ENCODE peak calls at places on chromosomes 3 and 15, in six cellular contexts. G is neural progenitor cell; C is activated T-helper 1 cell treated with anti-CD3 and anti-CD28 coated beads, Interleukin-2, amount 50 U/mL, for 16 hours; K is GM23248; J is nephron progenitor cell; U is H7. L is an unnamed sample.

GRCh38 chr3:187919535-187919934 is 174.3 kb upstream of the BCL6 start:
- DNase-seq in G (no peak), C (no peak), K (no peak), J (no peak), U (no peak), L (no peak)

GRCh38 chr15:101439920-101440319 is 49.6 kb downstream of the PCSK6 start:
- DNase-seq in G (no peak), C (no peak), K (peak), J (no peak), U (no peak), L (peak)

GRCh38 chr15:29968099-29968892 is 114.5 kb upstream of the GOLGA8J start:
- DNase-seq in G (peak), C (no peak), K (peak), J (peak), U (peak), L (no peak)

GRCh38 chr15:90325677-90326200 is 26.3 kb upstream of the ZNF774 start:
- DNase-seq in G (no peak), C (no peak), K (no peak), J (no peak), U (no peak), L (no peak)

GRCh38 chr15:25327671-25328070 is 111.2 kb downstream of the UBE3A start:
- DNase-seq in G (no peak), C (no peak), K (no peak), J (no peak), U (no peak), L (no peak)

GRCh38 chr15:60442763-60443162 is 36.2 kb downstream of the ICE2 start:
- DNase-seq in G (no peak), C (no peak), K (peak), J (no peak), U (no peak), L (no peak)

GRCh38 chr3:2837893-2838292 is 272.3 kb downstream of the IL5RA start:
- DNase-seq in G (no peak), C (no peak), K (no peak), J (no peak), U (no peak), L (no peak)

GRCh38 chr3:46959169-46959515 is 17.4 kb downstream of the CCDC12 start:
- DNase-seq in G (no peak), C (no peak), K (peak), J (no peak), U (no peak), L (no peak)

GRCh38 chr3:32522682-32523081 is 20.0 kb upstream of the CMTM6 start:
- DNase-seq in G (no peak), C (no peak), K (no peak), J (no peak), U (no peak), L (no peak)

GRCh38 chr3:148827585-148827984 is at the start of gene CPB1:
- DNase-seq in G (no peak), C (no peak), K (no peak), J (no peak), U (no peak), L (no peak)

GRCh38 chr15:89860851-89861360 is 32.9 kb downstream of the AP3S2 start:
- DNase-seq in G (no peak), C (no peak), K (no peak), J (no peak), U (no peak), L (no peak)

GRCh38 chr15:42511010-42511396 is 15.6 kb downstream of the SNAP23 start:
- DNase-seq in G (no peak), C (no peak), K (peak), J (no peak), U (no peak), L (no peak)

GRCh38 chr15:22263738-22264137 is 183.4 kb downstream of the OR4M2 start:
- DNase-seq in G (no peak), C (no peak), K (no peak), J (no peak), U (no peak), L (no peak)

GRCh38 chr3:194375473-194375872 is 5.9 kb upstream of the LRRC15 start:
- DNase-seq in G (peak), C (no peak), K (no peak), J (peak), U (no peak), L (no peak)

GRCh38 chr3:194671511-194671899 is 486 bp downstream of the LSG1 start:
- DNase-seq in G (peak), C (no peak), K (peak), J (no peak), U (peak), L (no peak)

GRCh38 chr3:128107809-128108208 is 15.8 kb downstream of the RUVBL1 start:
- DNase-seq in G (no peak), C (no peak), K (no peak), J (no peak), U (no peak), L (no peak)

GRCh38 chr15:52980446-52980845 is 190.3 kb upstream of the ONECUT1 start:
- DNase-seq in G (no peak), C (no peak), K (no peak), J (no peak), U (no peak), L (no peak)

GRCh38 chr15:70160267-70160666 is 62.5 kb upstream of the TLE3 start:
- DNase-seq in G (no peak), C (no peak), K (peak), J (no peak), U (no peak), L (no peak)

GRCh38 chr15:32979710-32980109 is 214.8 kb downstream of the FMN1 start:
- DNase-seq in G (peak), C (no peak), K (peak), J (no peak), U (no peak), L (no peak)

GRCh38 chr15:89375093-89376062 is 40.8 kb upstream of the POLG start:
- DNase-seq in G (no peak), C (no peak), K (no peak), J (no peak), U (no peak), L (no peak)

GRCh38 chr3:157176108-157176507 is 16.2 kb upstream of the CCNL1 start:
- DNase-seq in G (no peak), C (no peak), K (peak), J (peak), U (peak), L (no peak)

GRCh38 chr15:75672646-75673425 is 25.1 kb downstream of the SNX33 start:
- DNase-seq in G (peak), C (no peak), K (peak), J (peak), U (peak), L (no peak)

GRCh38 chr15:74614744-74615312 is 808 bp upstream of the CLK3 start:
- DNase-seq in G (peak), C (peak), K (peak), J (no peak), U (peak), L (peak)

GRCh38 chr3:13569641-13570390 is 20.9 kb downstream of the FBLN2 start:
- DNase-seq in G (no peak), C (no peak), K (peak), J (no peak), U (no peak), L (no peak)

GRCh38 chr3:11212784-11213183 is 58.5 kb downstream of the HRH1 start:
- DNase-seq in G (no peak), C (no peak), K (no peak), J (no peak), U (no peak), L (no peak)

GRCh38 chr3:140995881-140996280 is 54.2 kb downstream of the SLC25A36 start:
- DNase-seq in G (no peak), C (no peak), K (peak), J (no peak), U (no peak), L (no peak)

GRCh38 chr3:31132132-31132769 is 237.8 kb upstream of the GADL1 start:
- DNase-seq in G (peak), C (no peak), K (peak), J (no peak), U (peak), L (no peak)

GRCh38 chr3:195147649-195148121 is 123.3 kb downstream of the XXYLT1 start:
- DNase-seq in G (no peak), C (no peak), K (peak), J (no peak), U (no peak), L (no peak)

GRCh38 chr3:171415070-171415469 is 45.1 kb downstream of the TNIK start:
- DNase-seq in G (no peak), C (no peak), K (peak), J (no peak), U (no peak), L (no peak)

GRCh38 chr3:196666001-196666867 is 26.7 kb downstream of the NRROS start:
- DNase-seq in G (peak), C (no peak), K (peak), J (no peak), U (peak), L (no peak)

GRCh38 chr3:24520941-24521305 is 26.3 kb upstream of the THRB start:
- DNase-seq in G (no peak), C (no peak), K (no peak), J (no peak), U (no peak), L (no peak)

L was measured in right atrium auricular region.